ENCODE peak calls at places on chromosomes 2 and 18, in five cellular contexts. A is bronchial epithelial cell, R is tibial artery, Z is hepatocyte, L is AG04450. X is an unnamed sample.

GRCh38 chr18:50748243-50749229 is 71.3 kb downstream of the MRO start:
- DNase-seq in A (no peak), R (no peak), Z (peak), L (no peak), X (no peak)

GRCh38 chr18:3453540-3454364 is 3.8 kb downstream of the TGIF1 start:
- DNase-seq in A (peak), R (peak), Z (peak), L (peak), X (no peak)

GRCh38 chr2:71269511-71270090 is 42.7 kb upstream of the PAIP2B start:
- DNase-seq in A (no peak), R (no peak), Z (no peak), L (no peak), X (no peak)

GRCh38 chr2:3597567-3597966 is 2.7 kb downstream of the COLEC11 start:
- DNase-seq in A (no peak), R (no peak), Z (no peak), L (no peak), X (no peak)

GRCh38 chr2:200592414-200593075 is 6.7 kb downstream of the AOX1 start:
- DNase-seq in A (peak), R (no peak), Z (peak), L (no peak), X (no peak)

GRCh38 chr2:176636376-176636775 is 367.1 kb downstream of the MTX2 start:
- DNase-seq in A (no peak), R (no peak), Z (no peak), L (no peak), X (no peak)

GRCh38 chr2:42369551-42370229 is 8.7 kb upstream of the COX7A2L start:
- DNase-seq in A (no peak), R (no peak), Z (peak), L (no peak), X (no peak)

GRCh38 chr2:43255249-43255960 is 29.0 kb upstream of the ZFP36L2 start:
- DNase-seq in A (no peak), R (peak), Z (no peak), L (no peak), X (no peak)

GRCh38 chr2:236843604-236844003 is 242.1 kb upstream of the COPS8 start:
- DNase-seq in A (no peak), R (no peak), Z (no peak), L (no peak), X (no peak)

GRCh38 chr18:62737474-62737873 is 22.1 kb downstream of the PHLPP1 start:
- DNase-seq in A (no peak), R (no peak), Z (no peak), L (no peak), X (no peak)

GRCh38 chr2:221549143-221549542 is 23.0 kb downstream of the EPHA4 start:
- DNase-seq in A (no peak), R (no peak), Z (no peak), L (no peak), X (no peak)

GRCh38 chr18:62781893-62782292 is 66.6 kb downstream of the PHLPP1 start:
- DNase-seq in A (peak), R (no peak), Z (no peak), L (peak), X (no peak)

GRCh38 chr2:10135296-10136089 is 13.0 kb downstream of the RRM2 start:
- DNase-seq in A (no peak), R (peak), Z (no peak), L (no peak), X (no peak)

GRCh38 chr18:8139127-8139591 is 470.1 kb upstream of the RAB12 start:
- DNase-seq in A (no peak), R (no peak), Z (no peak), L (no peak), X (no peak)

GRCh38 chr2:201984800-201985525 is 48.7 kb upstream of the FZD7 start:
- DNase-seq in A (no peak), R (no peak), Z (no peak), L (no peak), X (no peak)

GRCh38 chr18:35703043-35703688 is 121.6 kb downstream of the GALNT1 start:
- DNase-seq in A (no peak), R (no peak), Z (no peak), L (no peak), X (no peak)

GRCh38 chr2:230160112-230160660 is 59.6 kb downstream of the SP110 start:
- DNase-seq in A (peak), R (no peak), Z (peak), L (peak), X (no peak)

GRCh38 chr2:173353556-173353955 is 1.1 kb upstream of the CDCA7 start:
- DNase-seq in A (no peak), R (no peak), Z (no peak), L (no peak), X (no peak)

GRCh38 chr2:185279999-185280398 is 458.6 kb upstream of the FSIP2 start:
- DNase-seq in A (peak), R (no peak), Z (no peak), L (no peak), X (no peak)

GRCh38 chr18:44871771-44872170 is 191.1 kb downstream of the SETBP1 start:
- DNase-seq in A (no peak), R (no peak), Z (no peak), L (no peak), X (no peak)

GRCh38 chr2:111667542-111668273 is 216.3 kb downstream of the ANAPC1 start:
- DNase-seq in A (peak), R (no peak), Z (peak), L (no peak), X (peak)

GRCh38 chr2:229636568-229636967 is 77.8 kb downstream of the DNER start:
- DNase-seq in A (peak), R (no peak), Z (no peak), L (no peak), X (no peak)

GRCh38 chr2:215505044-215505786 is 69.3 kb upstream of the FN1 start:
- DNase-seq in A (no peak), R (no peak), Z (peak), L (peak), X (no peak)

GRCh38 chr2:193990868-193991267 is 1666.2 kb upstream of the SLC39A10 start:
- DNase-seq in A (no peak), R (no peak), Z (no peak), L (no peak), X (no peak)

GRCh38 chr18:34121157-34121807 is 103.4 kb downstream of the NOL4 start:
- DNase-seq in A (peak), R (no peak), Z (peak), L (no peak), X (peak)

GRCh38 chr2:102474785-102475184 is 1.8 kb downstream of the SLC9A4 start:
- DNase-seq in A (no peak), R (no peak), Z (no peak), L (no peak), X (no peak)
- H3K4me3 ChIP-seq in A (no peak), R (no peak), Z (no peak), L (no peak), X (no peak)

GRCh38 chr2:241880311-241881073 is 11.0 kb downstream of the RTP5 start:
- DNase-seq in A (no peak), R (no peak), Z (no peak), L (no peak), X (no peak)

GRCh38 chr2:241877197-241877685 is 7.7 kb downstream of the RTP5 start:
- DNase-seq in A (no peak), R (no peak), Z (no peak), L (no peak), X (no peak)

GRCh38 chr2:241879326-241879725 is 9.8 kb downstream of the RTP5 start:
- DNase-seq in A (no peak), R (no peak), Z (no peak), L (no peak), X (no peak)

GRCh38 chr2:241876528-241877196 is 7.1 kb downstream of the RTP5 start:
- DNase-seq in A (no peak), R (no peak), Z (no peak), L (no peak), X (no peak)

GRCh38 chr2:241878007-241878970 is 8.8 kb downstream of the RTP5 start:
- DNase-seq in A (no peak), R (no peak), Z (peak), L (no peak), X (no peak)
- TF ChIP-seq CTCF in A (peak), R (peak), Z (peak), L (peak), X (peak)

GRCh38 chr2:169573160-169573973 is at the start of gene FASTKD1:
- DNase-seq in A (peak), R (peak), Z (peak), L (peak), X (no peak)

GRCh38 chr2:169571571-169571970 is 2.1 kb downstream of the FASTKD1 start:
- DNase-seq in A (no peak), R (no peak), Z (no peak), L (no peak), X (no peak)

GRCh38 chr2:169573974-169574299 is 272 bp upstream of the FASTKD1 start:
- DNase-seq in A (no peak), R (no peak), Z (no peak), L (no peak), X (no peak)

GRCh38 chr2:169572821-169573159 is 875 bp downstream of the FASTKD1 start:
- DNase-seq in A (no peak), R (no peak), Z (no peak), L (no peak), X (no peak)

GRCh38 chr2:169572189-169572588 is 1.5 kb downstream of the FASTKD1 start:
- DNase-seq in A (no peak), R (no peak), Z (no peak), L (no peak), X (no peak)
- H3K4me3 ChIP-seq in A (no peak), R (no peak), Z (no peak), L (no peak), X (peak)

DNA sequence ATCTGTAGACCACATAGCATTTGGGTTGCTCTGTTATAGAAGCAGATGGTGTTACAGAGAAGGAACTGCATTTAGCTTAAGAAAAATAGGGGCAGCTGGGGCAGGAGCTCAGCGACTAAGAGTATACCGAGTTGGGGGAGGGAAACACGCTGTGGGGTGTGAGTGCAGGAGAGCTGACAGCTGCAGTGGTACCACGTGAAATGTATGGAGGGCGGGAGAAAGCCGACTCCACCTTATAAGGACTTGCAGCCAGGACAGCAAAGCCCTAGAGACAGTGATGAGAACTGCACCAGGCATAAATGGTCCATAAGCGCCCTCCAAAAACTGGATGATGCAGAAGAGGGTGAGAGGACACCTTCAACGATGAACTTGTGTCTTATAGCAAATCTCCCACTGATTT is 237.6 kb downstream of the PRKCE start:
- DNase-seq in A (no peak), R (no peak), Z (peak), L (no peak), X (no peak)
- TF ChIP-seq CTCF in A (peak), R (no peak), Z (no peak), L (peak), X (peak)

DNA sequence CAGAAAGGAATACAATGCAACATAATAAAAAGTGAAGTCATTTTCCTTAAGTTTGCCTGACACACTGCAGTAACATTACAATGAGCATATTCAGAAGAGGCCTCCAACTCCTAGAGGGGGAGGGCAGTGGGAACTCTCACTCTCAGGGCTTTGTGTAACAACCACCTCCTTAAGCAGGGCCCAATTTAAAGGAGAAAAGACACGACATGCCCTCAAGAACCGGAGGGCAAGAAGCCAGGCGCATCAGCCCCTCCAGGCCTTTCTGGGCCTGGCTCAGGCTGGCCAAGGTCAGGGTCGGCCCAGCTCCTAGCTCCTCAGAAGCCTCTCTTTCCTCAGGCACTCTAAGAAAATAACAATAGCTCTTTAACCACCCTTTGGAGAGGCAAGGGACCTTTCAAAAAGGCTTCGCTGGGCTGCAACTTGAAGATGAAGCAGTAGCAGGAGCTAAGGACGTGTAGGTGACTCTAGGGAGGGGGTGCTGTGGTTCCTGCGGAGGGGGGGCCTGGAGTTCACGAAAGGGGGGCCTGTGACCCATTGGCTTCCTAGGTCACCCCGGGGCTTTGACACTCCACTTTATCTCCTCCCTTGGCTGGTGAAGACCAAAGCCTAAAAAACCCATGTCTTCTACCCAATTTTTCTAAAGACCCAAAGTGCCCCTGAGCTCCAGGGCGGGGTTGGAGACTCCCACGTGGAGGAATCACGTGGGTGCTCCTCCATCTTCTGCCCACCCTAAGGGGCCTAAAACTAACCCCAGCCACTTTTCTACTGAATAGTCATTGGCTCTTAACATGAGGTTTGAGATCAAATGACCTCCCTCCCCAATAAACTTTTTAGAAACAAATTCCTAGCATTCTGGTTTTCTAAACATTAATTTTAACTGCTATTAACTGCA is 13.3 kb downstream of the SERTAD2 start:
- DNase-seq in A (peak), R (no peak), Z (no peak), L (no peak), X (no peak)
- H3K4me3 ChIP-seq in A (no peak), R (no peak), Z (no peak), L (no peak), X (no peak)

GRCh38 chr18:10249270-10249669 is 205.2 kb upstream of the APCDD1 start:
- DNase-seq in A (no peak), R (no peak), Z (no peak), L (no peak), X (no peak)
- TF ChIP-seq CTCF in A (no peak), R (no peak), Z (no peak), L (no peak), X (no peak)

GRCh38 chr2:189327879-189328351 is 113.4 kb upstream of the WDR75 start:
- DNase-seq in A (no peak), R (no peak), Z (no peak), L (no peak), X (no peak)
- H3K4me3 ChIP-seq in A (no peak), R (no peak), Z (no peak), L (no peak), X (no peak)

GRCh38 chr2:233855345-233855744 is 1.0 kb upstream of the HJURP start:
- DNase-seq in A (no peak), R (no peak), Z (no peak), L (no peak), X (no peak)
- TF ChIP-seq CTCF in A (no peak), R (no peak), Z (no peak), L (no peak), X (no peak)

DNA sequence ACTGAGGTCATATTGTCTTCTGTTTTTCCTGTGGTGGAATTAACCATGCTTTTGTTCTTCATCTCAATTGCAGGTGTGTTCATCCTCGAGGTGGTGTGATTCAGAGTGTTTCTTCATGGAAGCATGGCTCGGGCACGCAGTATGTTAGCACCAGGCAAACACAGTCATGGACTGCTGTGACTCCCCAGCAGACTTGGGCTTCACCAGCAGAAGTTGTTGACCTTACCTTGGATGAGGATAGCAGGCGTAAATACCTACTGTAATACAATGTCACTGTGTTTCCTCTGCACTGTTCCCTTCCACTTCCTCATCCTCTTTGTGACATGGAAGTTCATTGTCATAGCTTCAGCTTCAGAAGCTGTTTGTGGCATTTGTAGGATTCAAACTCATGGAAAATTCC is 158.7 kb downstream of the HAUS1 start:
- DNase-seq in A (peak), R (no peak), Z (no peak), L (no peak), X (no peak)
- H3K4me3 ChIP-seq in A (no peak), R (no peak), Z (no peak), L (no peak), X (no peak)

DNA sequence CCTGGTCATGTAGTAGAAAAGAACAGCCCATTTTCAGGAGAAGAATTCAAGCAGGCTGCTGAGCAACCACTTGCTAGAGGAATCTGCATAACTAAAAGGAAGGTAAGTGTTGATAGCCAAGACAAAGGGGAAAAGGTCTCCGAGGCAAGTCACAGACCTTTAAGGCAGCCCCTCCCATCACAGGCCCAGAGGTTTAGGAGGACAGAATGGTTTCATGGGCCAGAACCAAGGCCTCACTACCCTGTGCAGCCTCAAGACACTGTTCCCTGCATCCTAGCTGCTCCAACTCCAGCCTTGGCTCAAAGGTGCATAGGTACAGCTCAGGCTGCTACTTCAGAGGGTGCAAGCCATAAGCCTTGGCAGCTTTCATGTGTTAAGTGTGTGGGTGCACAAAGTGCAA is 238.6 kb upstream of the CYP26B1 start:
- DNase-seq in A (no peak), R (no peak), Z (no peak), L (no peak), X (no peak)
- TF ChIP-seq CTCF in A (no peak), R (no peak), Z (no peak), L (no peak), X (no peak)

X was measured in epithelial cell of proximal tubule.